ENCODE peak calls at places on chromosomes 7 and 10, in nine cellular contexts. One of them, this sample, is unnamed.

GRCh38 chr10:32360884-32361283 is 13.9 kb upstream of the EPC1 start:
- DNase-seq in GM23338: no peak
- DNase-seq in breast epithelium: no peak
- DNase-seq in spleen: no peak
- DNase-seq in stomach: no peak
- DNase-seq in prostate gland: no peak
- DNase-seq in H1: no peak
- DNase-seq in Panc1: no peak
- DNase-seq in HCT116: no peak
- DNase-seq in this sample: no peak

GRCh38 chr7:81574723-81575326 is 195.0 kb downstream of the HGF start:
- DNase-seq in GM23338: no peak
- DNase-seq in breast epithelium: no peak
- DNase-seq in spleen: no peak
- DNase-seq in stomach: no peak
- DNase-seq in prostate gland: no peak
- DNase-seq in H1: no peak
- DNase-seq in Panc1: no peak
- DNase-seq in HCT116: no peak
- DNase-seq in this sample: no peak

GRCh38 chr7:5492249-5493020 is 68.8 kb upstream of the TNRC18 start:
- DNase-seq in GM23338: peak; percentile 86
- DNase-seq in breast epithelium: no peak
- DNase-seq in spleen: no peak
- DNase-seq in stomach: no peak
- DNase-seq in prostate gland: no peak
- DNase-seq in H1: peak; percentile 78
- DNase-seq in Panc1: no peak
- DNase-seq in HCT116: no peak
- DNase-seq in this sample: no peak

GRCh38 chr7:74575083-74575803 is 82.3 kb upstream of the GTF2I start:
- DNase-seq in GM23338: no peak
- DNase-seq in breast epithelium: peak; percentile 53
- DNase-seq in spleen: no peak
- DNase-seq in stomach: peak; percentile 48
- DNase-seq in prostate gland: peak; percentile 71
- DNase-seq in H1: no peak
- DNase-seq in Panc1: no peak
- DNase-seq in HCT116: no peak
- DNase-seq in this sample: no peak

GRCh38 chr10:472241-472910 is 217.1 kb downstream of the DIP2C start:
- DNase-seq in GM23338: no peak
- DNase-seq in breast epithelium: no peak
- DNase-seq in spleen: no peak
- DNase-seq in stomach: no peak
- DNase-seq in prostate gland: no peak
- DNase-seq in H1: no peak
- DNase-seq in Panc1: no peak
- DNase-seq in HCT116: no peak
- DNase-seq in this sample: no peak

GRCh38 chr10:51915031-51915542 is 215.7 kb upstream of the CSTF2T start:
- DNase-seq in GM23338: peak; percentile 63
- DNase-seq in breast epithelium: no peak
- DNase-seq in spleen: no peak
- DNase-seq in stomach: no peak
- DNase-seq in prostate gland: no peak
- DNase-seq in H1: no peak
- DNase-seq in Panc1: no peak
- DNase-seq in HCT116: no peak
- DNase-seq in this sample: no peak

GRCh38 chr10:4721994-4722753 is 103.8 kb upstream of the AKR1E2 start:
- DNase-seq in GM23338: no peak
- DNase-seq in breast epithelium: no peak
- DNase-seq in spleen: no peak
- DNase-seq in stomach: no peak
- DNase-seq in prostate gland: no peak
- DNase-seq in H1: no peak
- DNase-seq in Panc1: no peak
- DNase-seq in HCT116: no peak
- DNase-seq in this sample: no peak

GRCh38 chr7:8035190-8035589 is 66.6 kb downstream of the GLCCI1 start:
- DNase-seq in GM23338: peak; percentile 11
- DNase-seq in breast epithelium: no peak
- DNase-seq in spleen: no peak
- DNase-seq in stomach: no peak
- DNase-seq in prostate gland: no peak
- DNase-seq in H1: peak; percentile 47
- DNase-seq in Panc1: no peak
- DNase-seq in HCT116: no peak
- DNase-seq in this sample: no peak

GRCh38 chr10:7123719-7124118 is 287.1 kb downstream of the SFMBT2 start:
- DNase-seq in GM23338: no peak
- DNase-seq in breast epithelium: no peak
- DNase-seq in spleen: no peak
- DNase-seq in stomach: no peak
- DNase-seq in prostate gland: no peak
- DNase-seq in H1: no peak
- DNase-seq in Panc1: no peak
- DNase-seq in HCT116: no peak
- DNase-seq in this sample: no peak

GRCh38 chr10:97766996-97767924 is 4.5 kb downstream of the SFRP5 start:
- DNase-seq in GM23338: no peak
- DNase-seq in breast epithelium: no peak
- DNase-seq in spleen: no peak
- DNase-seq in stomach: no peak
- DNase-seq in prostate gland: no peak
- DNase-seq in H1: no peak
- DNase-seq in Panc1: no peak
- DNase-seq in HCT116: no peak
- DNase-seq in this sample: no peak

GRCh38 chr10:35236739-35237138 is 99.6 kb upstream of the CCNY start:
- DNase-seq in GM23338: peak; percentile 22
- DNase-seq in breast epithelium: no peak
- DNase-seq in spleen: no peak
- DNase-seq in stomach: no peak
- DNase-seq in prostate gland: no peak
- DNase-seq in H1: no peak
- DNase-seq in Panc1: no peak
- DNase-seq in HCT116: no peak
- DNase-seq in this sample: no peak

GRCh38 chr7:26306770-26307169 is 15.1 kb downstream of the SNX10 start:
- DNase-seq in GM23338: no peak
- DNase-seq in breast epithelium: no peak
- DNase-seq in spleen: no peak
- DNase-seq in stomach: no peak
- DNase-seq in prostate gland: no peak
- DNase-seq in H1: no peak
- DNase-seq in Panc1: no peak
- DNase-seq in HCT116: no peak
- DNase-seq in this sample: no peak

GRCh38 chr10:69710008-69710905 is 80.2 kb downstream of the FAM241B start:
- DNase-seq in GM23338: peak; percentile 29
- DNase-seq in breast epithelium: no peak
- DNase-seq in spleen: no peak
- DNase-seq in stomach: no peak
- DNase-seq in prostate gland: no peak
- DNase-seq in H1: no peak
- DNase-seq in Panc1: no peak
- DNase-seq in HCT116: no peak
- DNase-seq in this sample: no peak

GRCh38 chr10:22626784-22627183 is 87.6 kb downstream of the PIP4K2A start:
- DNase-seq in GM23338: no peak
- DNase-seq in breast epithelium: no peak
- DNase-seq in spleen: no peak
- DNase-seq in stomach: no peak
- DNase-seq in prostate gland: no peak
- DNase-seq in H1: no peak
- DNase-seq in Panc1: no peak
- DNase-seq in HCT116: no peak
- DNase-seq in this sample: no peak

GRCh38 chr10:117216611-117217195 is 19.4 kb downstream of the KCNK18 start:
- DNase-seq in GM23338: peak; percentile 90
- DNase-seq in breast epithelium: peak; percentile 20
- DNase-seq in spleen: peak; percentile 95
- DNase-seq in stomach: peak; percentile 73
- DNase-seq in prostate gland: peak; percentile 46
- DNase-seq in H1: peak; percentile 93
- DNase-seq in Panc1: peak; percentile 51
- DNase-seq in HCT116: peak; percentile 54
- DNase-seq in this sample: no peak

GRCh38 chr7:123782071-123782798 is 33.4 kb upstream of the WASL start:
- DNase-seq in GM23338: no peak
- DNase-seq in breast epithelium: no peak
- DNase-seq in spleen: no peak
- DNase-seq in stomach: no peak
- DNase-seq in prostate gland: no peak
- DNase-seq in H1: no peak
- DNase-seq in Panc1: no peak
- DNase-seq in HCT116: no peak
- DNase-seq in this sample: no peak

GRCh38 chr10:5764422-5765297 is 48.6 kb downstream of the GDI2 start:
- DNase-seq in GM23338: no peak
- DNase-seq in breast epithelium: no peak
- DNase-seq in spleen: no peak
- DNase-seq in stomach: no peak
- DNase-seq in prostate gland: no peak
- DNase-seq in H1: no peak
- DNase-seq in Panc1: no peak
- DNase-seq in HCT116: no peak
- DNase-seq in this sample: no peak

GRCh38 chr10:101067356-101068083 is 5.7 kb downstream of the KAZALD1 start:
- DNase-seq in GM23338: peak; percentile 92
- DNase-seq in breast epithelium: peak; percentile 63
- DNase-seq in spleen: peak; percentile 87
- DNase-seq in stomach: peak; percentile 82
- DNase-seq in prostate gland: peak; percentile 78
- DNase-seq in H1: peak; percentile 94
- DNase-seq in Panc1: no peak
- DNase-seq in HCT116: peak; percentile 91
- DNase-seq in this sample: no peak

GRCh38 chr10:101065479-101066145 is 3.8 kb downstream of the KAZALD1 start:
- DNase-seq in GM23338: no peak
- DNase-seq in breast epithelium: no peak
- DNase-seq in spleen: no peak
- DNase-seq in stomach: no peak
- DNase-seq in prostate gland: no peak
- DNase-seq in H1: no peak
- DNase-seq in Panc1: no peak
- DNase-seq in HCT116: no peak
- DNase-seq in this sample: no peak

GRCh38 chr10:101066890-101067355 is 5.1 kb downstream of the KAZALD1 start:
- DNase-seq in GM23338: no peak
- DNase-seq in breast epithelium: no peak
- DNase-seq in spleen: no peak
- DNase-seq in stomach: peak; percentile 42
- DNase-seq in prostate gland: no peak
- DNase-seq in H1: no peak
- DNase-seq in Panc1: no peak
- DNase-seq in HCT116: no peak
- DNase-seq in this sample: no peak

GRCh38 chr10:101064415-101065030 is 2.7 kb downstream of the KAZALD1 start:
- DNase-seq in GM23338: no peak
- DNase-seq in breast epithelium: no peak
- DNase-seq in spleen: no peak
- DNase-seq in stomach: no peak
- DNase-seq in prostate gland: no peak
- DNase-seq in H1: no peak
- DNase-seq in Panc1: no peak
- DNase-seq in HCT116: no peak
- DNase-seq in this sample: no peak

GRCh38 chr10:101066146-101066889 is 4.5 kb downstream of the KAZALD1 start:
- DNase-seq in GM23338: peak; percentile 74
- DNase-seq in breast epithelium: peak; percentile 40
- DNase-seq in spleen: peak; percentile 86
- DNase-seq in stomach: peak; percentile 94
- DNase-seq in prostate gland: peak; percentile 66
- DNase-seq in H1: peak; percentile 76
- DNase-seq in Panc1: no peak
- DNase-seq in HCT116: peak; percentile 87
- DNase-seq in this sample: no peak
- TF ChIP-seq CTCF in GM23338: no peak
- TF ChIP-seq CTCF in breast epithelium: no peak
- TF ChIP-seq CTCF in spleen: no peak
- TF ChIP-seq CTCF in stomach: peak; percentile 9
- TF ChIP-seq CTCF in prostate gland: peak; percentile 48
- TF ChIP-seq CTCF in H1: peak; percentile 33
- TF ChIP-seq CTCF in Panc1: peak; percentile 89
- TF ChIP-seq CTCF in HCT116: no peak
- TF ChIP-seq CTCF in this sample: no peak

GRCh38 chr7:157004050-157004838 is 6.2 kb downstream of the MNX1 start:
- DNase-seq in GM23338: no peak
- DNase-seq in breast epithelium: no peak
- DNase-seq in spleen: peak; percentile 69
- DNase-seq in stomach: no peak
- DNase-seq in prostate gland: no peak
- DNase-seq in H1: no peak
- DNase-seq in Panc1: no peak
- DNase-seq in HCT116: no peak
- DNase-seq in this sample: no peak
- TF ChIP-seq POLR2AphosphoS5 in GM23338: no peak
- TF ChIP-seq POLR2AphosphoS5 in breast epithelium: no peak
- TF ChIP-seq POLR2AphosphoS5 in spleen: no peak
- TF ChIP-seq POLR2AphosphoS5 in stomach: no peak
- TF ChIP-seq POLR2AphosphoS5 in prostate gland: no peak
- TF ChIP-seq POLR2AphosphoS5 in H1: no peak
- TF ChIP-seq POLR2AphosphoS5 in Panc1: no peak
- TF ChIP-seq POLR2AphosphoS5 in HCT116: no peak
- TF ChIP-seq POLR2AphosphoS5 in this sample: no peak

GRCh38 chr10:17453377-17454091 is 861 bp downstream of the ST8SIA6 start:
- DNase-seq in GM23338: peak; percentile 82
- DNase-seq in breast epithelium: peak; percentile 37
- DNase-seq in spleen: peak; percentile 82
- DNase-seq in stomach: peak; percentile 41
- DNase-seq in prostate gland: peak; percentile 60
- DNase-seq in H1: peak; percentile 80
- DNase-seq in Panc1: no peak
- DNase-seq in HCT116: no peak
- DNase-seq in this sample: no peak
- H3K4me3 ChIP-seq in GM23338: peak overlapping the region; percentile 78
- H3K4me3 ChIP-seq in breast epithelium: peak overlapping the region; percentile 89
- H3K4me3 ChIP-seq in spleen: peak overlapping the region; percentile 27
- H3K4me3 ChIP-seq in stomach: peak overlapping the region; percentile 39
- H3K4me3 ChIP-seq in prostate gland: peak overlapping the region; percentile 46
- H3K4me3 ChIP-seq in H1: peak overlapping the region; percentile 78
- H3K4me3 ChIP-seq in Panc1: peak overlapping the region; percentile 56
- H3K4me3 ChIP-seq in HCT116: peak overlapping the region; percentile 85
- H3K4me3 ChIP-seq in this sample: peak overlapping the region; percentile 48

DNA sequence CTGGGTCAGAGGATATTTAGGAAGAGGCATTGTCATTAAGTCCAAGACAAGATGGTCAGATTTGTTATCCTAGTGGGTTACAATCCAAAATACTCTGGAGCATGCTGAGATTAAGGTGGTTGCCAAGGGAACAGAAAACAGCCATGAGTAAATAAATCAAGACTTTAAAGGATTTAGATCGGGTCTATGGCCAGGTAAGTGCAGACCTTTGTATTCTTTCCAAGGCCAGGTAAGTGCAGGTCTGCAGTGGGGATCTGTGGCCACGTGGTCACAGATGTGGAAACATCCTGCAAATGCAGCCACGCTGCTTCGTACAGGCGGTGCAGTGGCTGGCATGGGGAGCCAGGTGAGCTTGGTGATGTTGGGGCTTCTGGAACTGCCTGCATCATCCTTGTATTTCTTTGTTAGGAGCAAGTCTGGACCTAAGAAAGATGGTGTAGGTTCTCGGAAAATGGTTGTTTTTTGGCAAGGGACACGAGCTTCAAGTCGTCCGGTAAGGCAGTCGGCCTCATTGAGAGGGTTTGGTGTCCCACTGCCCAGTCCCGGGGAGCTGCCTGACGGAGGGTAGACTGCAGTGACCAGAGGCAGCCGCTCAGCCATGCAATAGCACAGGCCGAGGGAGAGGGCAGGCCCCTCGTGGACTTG is 21.8 kb downstream of the ZNF775 start:
- DNase-seq in GM23338: no peak
- DNase-seq in breast epithelium: no peak
- DNase-seq in spleen: no peak
- DNase-seq in stomach: no peak
- DNase-seq in prostate gland: no peak
- DNase-seq in H1: no peak
- DNase-seq in Panc1: no peak
- DNase-seq in HCT116: no peak
- DNase-seq in this sample: no peak
- TF ChIP-seq CTCF in GM23338: no peak
- TF ChIP-seq CTCF in breast epithelium: no peak
- TF ChIP-seq CTCF in spleen: no peak
- TF ChIP-seq CTCF in stomach: no peak
- TF ChIP-seq CTCF in prostate gland: no peak
- TF ChIP-seq CTCF in H1: no peak
- TF ChIP-seq CTCF in Panc1: no peak
- TF ChIP-seq CTCF in HCT116: no peak
- TF ChIP-seq CTCF in this sample: no peak

This sample was measured in vagina.